ENCODE peak calls at places on chromosomes 6 and 20, in ten cellular contexts. One of them, this sample, is unnamed.

GRCh38 chr20:23049201-23049932 is at the start of gene THBD:
- DNase-seq in cardiac muscle cell: peak
- DNase-seq in fibroblast of mammary gland: peak
- DNase-seq in heart left ventricle: peak
- DNase-seq in kidney epithelial cell: no peak
- DNase-seq in tibial artery: peak
- DNase-seq in heart right ventricle: peak
- DNase-seq in choroid plexus epithelial cell: peak
- DNase-seq in AG04450: no peak
- DNase-seq in prostate gland: peak
- DNase-seq in this sample: no peak

GRCh38 chr6:1917628-1918371 is 308.1 kb downstream of the FOXC1 start:
- DNase-seq in cardiac muscle cell: no peak
- DNase-seq in fibroblast of mammary gland: peak
- DNase-seq in heart left ventricle: no peak
- DNase-seq in kidney epithelial cell: peak
- DNase-seq in tibial artery: no peak
- DNase-seq in heart right ventricle: no peak
- DNase-seq in choroid plexus epithelial cell: peak
- DNase-seq in AG04450: peak
- DNase-seq in prostate gland: no peak
- DNase-seq in this sample: no peak

GRCh38 chr6:42896178-42896719 is 16.8 kb downstream of the RPL7L1 start:
- DNase-seq in cardiac muscle cell: no peak
- DNase-seq in fibroblast of mammary gland: no peak
- DNase-seq in heart left ventricle: no peak
- DNase-seq in kidney epithelial cell: no peak
- DNase-seq in tibial artery: no peak
- DNase-seq in heart right ventricle: no peak
- DNase-seq in choroid plexus epithelial cell: no peak
- DNase-seq in AG04450: no peak
- DNase-seq in prostate gland: no peak
- DNase-seq in this sample: no peak

GRCh38 chr6:62492192-62492822 is 206.3 kb upstream of the KHDRBS2 start:
- DNase-seq in cardiac muscle cell: peak
- DNase-seq in fibroblast of mammary gland: no peak
- DNase-seq in heart left ventricle: peak
- DNase-seq in kidney epithelial cell: no peak
- DNase-seq in tibial artery: no peak
- DNase-seq in heart right ventricle: no peak
- DNase-seq in choroid plexus epithelial cell: no peak
- DNase-seq in AG04450: no peak
- DNase-seq in prostate gland: no peak
- DNase-seq in this sample: no peak

GRCh38 chr20:34953960-34954359 is 1.6 kb downstream of the GSS start:
- DNase-seq in cardiac muscle cell: no peak
- DNase-seq in fibroblast of mammary gland: no peak
- DNase-seq in heart left ventricle: no peak
- DNase-seq in kidney epithelial cell: no peak
- DNase-seq in tibial artery: no peak
- DNase-seq in heart right ventricle: no peak
- DNase-seq in choroid plexus epithelial cell: no peak
- DNase-seq in AG04450: no peak
- DNase-seq in prostate gland: no peak
- DNase-seq in this sample: no peak

GRCh38 chr6:109336221-109336955 is 45.9 kb downstream of the CD164 start:
- DNase-seq in cardiac muscle cell: no peak
- DNase-seq in fibroblast of mammary gland: peak
- DNase-seq in heart left ventricle: no peak
- DNase-seq in kidney epithelial cell: no peak
- DNase-seq in tibial artery: no peak
- DNase-seq in heart right ventricle: peak
- DNase-seq in choroid plexus epithelial cell: peak
- DNase-seq in AG04450: no peak
- DNase-seq in prostate gland: peak
- DNase-seq in this sample: no peak

GRCh38 chr20:59742351-59743095 is 138.2 kb downstream of the PHACTR3 start:
- DNase-seq in cardiac muscle cell: no peak
- DNase-seq in fibroblast of mammary gland: no peak
- DNase-seq in heart left ventricle: no peak
- DNase-seq in kidney epithelial cell: no peak
- DNase-seq in tibial artery: no peak
- DNase-seq in heart right ventricle: no peak
- DNase-seq in choroid plexus epithelial cell: no peak
- DNase-seq in AG04450: no peak
- DNase-seq in prostate gland: no peak
- DNase-seq in this sample: no peak

GRCh38 chr20:11063459-11063858 is 389.7 kb upstream of the JAG1 start:
- DNase-seq in cardiac muscle cell: no peak
- DNase-seq in fibroblast of mammary gland: no peak
- DNase-seq in heart left ventricle: no peak
- DNase-seq in kidney epithelial cell: no peak
- DNase-seq in tibial artery: no peak
- DNase-seq in heart right ventricle: no peak
- DNase-seq in choroid plexus epithelial cell: no peak
- DNase-seq in AG04450: no peak
- DNase-seq in prostate gland: no peak
- DNase-seq in this sample: no peak

GRCh38 chr6:2157441-2158127 is 87.8 kb downstream of the GMDS start:
- DNase-seq in cardiac muscle cell: no peak
- DNase-seq in fibroblast of mammary gland: peak
- DNase-seq in heart left ventricle: no peak
- DNase-seq in kidney epithelial cell: peak
- DNase-seq in tibial artery: no peak
- DNase-seq in heart right ventricle: no peak
- DNase-seq in choroid plexus epithelial cell: peak
- DNase-seq in AG04450: peak
- DNase-seq in prostate gland: no peak
- DNase-seq in this sample: no peak

GRCh38 chr20:9276964-9277363 is 208.1 kb downstream of the PLCB4 start:
- DNase-seq in cardiac muscle cell: no peak
- DNase-seq in fibroblast of mammary gland: no peak
- DNase-seq in heart left ventricle: no peak
- DNase-seq in kidney epithelial cell: no peak
- DNase-seq in tibial artery: no peak
- DNase-seq in heart right ventricle: no peak
- DNase-seq in choroid plexus epithelial cell: no peak
- DNase-seq in AG04450: no peak
- DNase-seq in prostate gland: no peak
- DNase-seq in this sample: no peak

GRCh38 chr20:8126190-8126589 is 5.9 kb upstream of the PLCB1 start:
- DNase-seq in cardiac muscle cell: no peak
- DNase-seq in fibroblast of mammary gland: no peak
- DNase-seq in heart left ventricle: no peak
- DNase-seq in kidney epithelial cell: no peak
- DNase-seq in tibial artery: no peak
- DNase-seq in heart right ventricle: no peak
- DNase-seq in choroid plexus epithelial cell: no peak
- DNase-seq in AG04450: no peak
- DNase-seq in prostate gland: no peak
- DNase-seq in this sample: no peak

GRCh38 chr6:110703906-110704594 is 111.2 kb downstream of the CDK19 start:
- DNase-seq in cardiac muscle cell: no peak
- DNase-seq in fibroblast of mammary gland: peak
- DNase-seq in heart left ventricle: no peak
- DNase-seq in kidney epithelial cell: no peak
- DNase-seq in tibial artery: no peak
- DNase-seq in heart right ventricle: no peak
- DNase-seq in choroid plexus epithelial cell: peak
- DNase-seq in AG04450: no peak
- DNase-seq in prostate gland: no peak
- DNase-seq in this sample: no peak

GRCh38 chr20:59804347-59804746 is 129.1 kb downstream of the SYCP2 start:
- DNase-seq in cardiac muscle cell: no peak
- DNase-seq in fibroblast of mammary gland: no peak
- DNase-seq in heart left ventricle: no peak
- DNase-seq in kidney epithelial cell: no peak
- DNase-seq in tibial artery: no peak
- DNase-seq in heart right ventricle: no peak
- DNase-seq in choroid plexus epithelial cell: no peak
- DNase-seq in AG04450: no peak
- DNase-seq in prostate gland: no peak
- DNase-seq in this sample: no peak

GRCh38 chr6:45569210-45569945 is 191.6 kb upstream of the SUPT3H start:
- DNase-seq in cardiac muscle cell: no peak
- DNase-seq in fibroblast of mammary gland: no peak
- DNase-seq in heart left ventricle: no peak
- DNase-seq in kidney epithelial cell: no peak
- DNase-seq in tibial artery: no peak
- DNase-seq in heart right ventricle: no peak
- DNase-seq in choroid plexus epithelial cell: no peak
- DNase-seq in AG04450: no peak
- DNase-seq in prostate gland: no peak
- DNase-seq in this sample: no peak

GRCh38 chr6:41184761-41185160 is 16.2 kb downstream of the TREML2 start:
- DNase-seq in cardiac muscle cell: no peak
- DNase-seq in fibroblast of mammary gland: no peak
- DNase-seq in heart left ventricle: no peak
- DNase-seq in kidney epithelial cell: no peak
- DNase-seq in tibial artery: no peak
- DNase-seq in heart right ventricle: no peak
- DNase-seq in choroid plexus epithelial cell: no peak
- DNase-seq in AG04450: no peak
- DNase-seq in prostate gland: no peak
- DNase-seq in this sample: no peak

GRCh38 chr6:110628330-110628729 is 151.9 kb upstream of the SLC22A16 start:
- DNase-seq in cardiac muscle cell: no peak
- DNase-seq in fibroblast of mammary gland: peak
- DNase-seq in heart left ventricle: no peak
- DNase-seq in kidney epithelial cell: no peak
- DNase-seq in tibial artery: no peak
- DNase-seq in heart right ventricle: no peak
- DNase-seq in choroid plexus epithelial cell: peak
- DNase-seq in AG04450: peak
- DNase-seq in prostate gland: no peak
- DNase-seq in this sample: no peak

GRCh38 chr6:38020593-38020992 is 201.1 kb downstream of the ZFAND3 start:
- DNase-seq in cardiac muscle cell: no peak
- DNase-seq in fibroblast of mammary gland: no peak
- DNase-seq in heart left ventricle: no peak
- DNase-seq in kidney epithelial cell: no peak
- DNase-seq in tibial artery: no peak
- DNase-seq in heart right ventricle: no peak
- DNase-seq in choroid plexus epithelial cell: no peak
- DNase-seq in AG04450: no peak
- DNase-seq in prostate gland: no peak
- DNase-seq in this sample: no peak
- TF ChIP-seq CTCF in cardiac muscle cell: no peak
- TF ChIP-seq CTCF in fibroblast of mammary gland: no peak
- TF ChIP-seq CTCF in heart left ventricle: no peak
- TF ChIP-seq CTCF in kidney epithelial cell: no peak
- TF ChIP-seq CTCF in tibial artery: no peak
- TF ChIP-seq CTCF in heart right ventricle: no peak
- TF ChIP-seq CTCF in choroid plexus epithelial cell: no peak
- TF ChIP-seq CTCF in AG04450: no peak
- TF ChIP-seq CTCF in prostate gland: no peak
- TF ChIP-seq CTCF in this sample: no peak

DNA sequence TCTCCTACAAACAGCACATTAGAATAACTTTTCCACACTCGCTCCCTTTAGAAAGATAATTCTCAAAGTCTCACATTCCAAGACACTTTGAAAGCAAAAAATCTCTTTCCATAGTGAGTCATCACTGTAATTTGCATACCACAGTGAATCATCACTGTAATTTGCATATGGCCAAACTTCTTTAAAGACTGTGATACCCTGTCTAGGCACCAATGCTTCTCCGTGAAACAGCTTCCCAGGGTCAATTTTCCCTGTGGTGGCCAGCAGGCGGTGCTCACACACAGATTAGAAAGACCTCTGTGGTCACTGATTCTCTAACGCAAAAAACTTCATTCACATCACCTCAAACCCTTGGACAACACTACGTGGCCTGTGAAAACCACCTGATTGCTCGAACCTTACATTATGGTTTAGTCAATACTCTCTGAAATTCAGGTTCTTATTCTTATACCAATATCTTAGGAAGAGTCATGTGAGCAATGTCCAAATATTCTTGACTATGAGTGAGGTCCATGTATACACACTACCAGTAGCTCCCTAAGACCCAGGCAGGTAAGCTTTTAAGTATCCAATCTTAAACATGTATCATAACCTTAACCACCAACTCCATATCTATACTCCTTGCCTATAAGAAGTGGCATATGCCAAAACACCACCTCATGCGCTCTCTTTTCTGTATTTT is 78.5 kb upstream of the PHACTR1 start:
- DNase-seq in cardiac muscle cell: peak
- DNase-seq in fibroblast of mammary gland: peak
- DNase-seq in heart left ventricle: no peak
- DNase-seq in kidney epithelial cell: peak
- DNase-seq in tibial artery: no peak
- DNase-seq in heart right ventricle: peak
- DNase-seq in choroid plexus epithelial cell: peak
- DNase-seq in AG04450: no peak
- DNase-seq in prostate gland: peak
- DNase-seq in this sample: peak
- TF ChIP-seq CTCF in cardiac muscle cell: peak
- TF ChIP-seq CTCF in fibroblast of mammary gland: peak
- TF ChIP-seq CTCF in heart left ventricle: peak
- TF ChIP-seq CTCF in kidney epithelial cell: peak
- TF ChIP-seq CTCF in tibial artery: peak
- TF ChIP-seq CTCF in heart right ventricle: peak
- TF ChIP-seq CTCF in choroid plexus epithelial cell: peak
- TF ChIP-seq CTCF in AG04450: peak
- TF ChIP-seq CTCF in prostate gland: peak
- TF ChIP-seq CTCF in this sample: peak

GRCh38 chr20:4092136-4092479 is 76.8 kb upstream of the RNF24 start:
- DNase-seq in cardiac muscle cell: no peak
- DNase-seq in fibroblast of mammary gland: no peak
- DNase-seq in heart left ventricle: no peak
- DNase-seq in kidney epithelial cell: no peak
- DNase-seq in tibial artery: no peak
- DNase-seq in heart right ventricle: no peak
- DNase-seq in choroid plexus epithelial cell: no peak
- DNase-seq in AG04450: no peak
- DNase-seq in prostate gland: no peak
- DNase-seq in this sample: no peak
- TF ChIP-seq CTCF in cardiac muscle cell: no peak
- TF ChIP-seq CTCF in fibroblast of mammary gland: no peak
- TF ChIP-seq CTCF in heart left ventricle: no peak
- TF ChIP-seq CTCF in kidney epithelial cell: no peak
- TF ChIP-seq CTCF in tibial artery: no peak
- TF ChIP-seq CTCF in heart right ventricle: no peak
- TF ChIP-seq CTCF in choroid plexus epithelial cell: no peak
- TF ChIP-seq CTCF in AG04450: no peak
- TF ChIP-seq CTCF in prostate gland: no peak
- TF ChIP-seq CTCF in this sample: no peak

DNA sequence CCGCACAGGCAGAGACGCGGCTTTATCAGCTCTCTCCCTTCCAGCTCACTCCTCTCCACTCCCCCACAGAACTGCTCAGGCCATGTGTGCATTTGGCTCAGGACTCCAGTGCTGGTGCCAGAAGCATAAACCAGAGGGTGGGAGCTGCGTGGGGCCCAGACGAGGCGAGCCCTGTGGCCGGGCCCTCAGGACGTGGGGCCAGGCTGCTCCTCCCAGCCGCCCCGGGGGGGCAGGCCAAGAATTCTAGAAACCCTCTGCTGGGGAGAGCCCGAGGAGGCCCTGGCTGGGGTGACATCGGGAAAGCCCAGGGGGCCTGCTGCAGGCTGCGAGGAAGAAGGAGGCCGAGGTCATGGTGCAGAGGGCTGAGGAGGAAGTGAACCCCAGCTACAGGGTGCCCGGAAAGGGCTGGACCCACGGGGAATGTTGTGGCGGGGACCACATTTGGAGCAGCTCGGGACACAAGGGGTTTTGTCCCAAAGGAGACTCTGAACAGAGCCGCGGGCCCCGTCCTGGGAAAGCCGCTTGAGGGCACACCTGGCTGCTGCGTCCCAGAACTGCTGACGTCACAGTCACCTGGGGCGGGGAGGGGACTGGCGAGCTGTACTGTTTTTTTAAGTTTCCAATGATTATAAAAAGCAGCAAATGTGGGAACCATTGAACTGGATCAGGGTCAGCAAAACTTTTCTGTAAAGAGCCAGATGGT is 107.1 kb downstream of the BANF2 start:
- DNase-seq in cardiac muscle cell: peak
- DNase-seq in fibroblast of mammary gland: peak
- DNase-seq in heart left ventricle: peak
- DNase-seq in kidney epithelial cell: no peak
- DNase-seq in tibial artery: peak
- DNase-seq in heart right ventricle: peak
- DNase-seq in choroid plexus epithelial cell: peak
- DNase-seq in AG04450: peak
- DNase-seq in prostate gland: no peak
- DNase-seq in this sample: no peak
- TF ChIP-seq CTCF in cardiac muscle cell: no peak
- TF ChIP-seq CTCF in fibroblast of mammary gland: no peak
- TF ChIP-seq CTCF in heart left ventricle: no peak
- TF ChIP-seq CTCF in kidney epithelial cell: no peak
- TF ChIP-seq CTCF in tibial artery: no peak
- TF ChIP-seq CTCF in heart right ventricle: no peak
- TF ChIP-seq CTCF in choroid plexus epithelial cell: peak
- TF ChIP-seq CTCF in AG04450: no peak
- TF ChIP-seq CTCF in prostate gland: no peak
- TF ChIP-seq CTCF in this sample: no peak

This sample was measured in neural crest cell.